ENCODE peak calls at places on chromosome 20, in five cellular contexts. F, P, R, Q and E are unnamed samples.

GRCh38 chr20:5390719-5391118 is 74.0 kb upstream of the PROKR2 start:
- DNase-seq in P (no peak), Q (no peak), R (no peak), F (no peak), E (no peak)

GRCh38 chr20:60935971-60936370 is 316.1 kb upstream of the CDH4 start:
- DNase-seq in R (no peak), Q (no peak), P (no peak), F (no peak), E (no peak)

GRCh38 chr20:1062334-1063015 is 55.9 kb upstream of the PSMF1 start:
- DNase-seq in P (no peak), R (no peak), F (peak; percentile 71), Q (no peak), E (no peak)

GRCh38 chr20:50799890-50800550 is 5.2 kb downstream of the BCAS4 start:
- DNase-seq in P (no peak), F (no peak), Q (no peak), R (no peak), E (no peak)

GRCh38 chr20:9348746-9349145 is 165.6 kb upstream of the LAMP5 start:
- DNase-seq in F (no peak), Q (no peak), P (no peak), R (no peak), E (no peak)

GRCh38 chr20:17442588-17442987 is 88.6 kb downstream of the BFSP1 start:
- DNase-seq in R (no peak), P (no peak), F (no peak), Q (no peak), E (no peak)

GRCh38 chr20:50357783-50358161 is 152.4 kb upstream of the PTPN1 start:
- DNase-seq in R (no peak), Q (no peak), F (no peak), P (no peak), E (no peak)

GRCh38 chr20:46563170-46563847 is 12.9 kb upstream of the OCSTAMP start:
- DNase-seq in Q (no peak), F (no peak), P (no peak), R (no peak), E (no peak)

GRCh38 chr20:43525016-43525415 is 17.5 kb downstream of the L3MBTL1 start:
- DNase-seq in F (no peak), R (no peak), Q (no peak), P (no peak), E (no peak)

GRCh38 chr20:49187330-49188100 is 619 bp downstream of the STAU1 start:
- DNase-seq in F (no peak), Q (no peak), P (peak; percentile 2), R (no peak), E (no peak)

GRCh38 chr20:8399963-8400362 is 267.9 kb downstream of the PLCB1 start:
- DNase-seq in Q (no peak), F (no peak), R (no peak), P (no peak), E (peak; percentile 56)

GRCh38 chr20:33684533-33685327 is 1.5 kb downstream of the E2F1 start:
- DNase-seq in F (no peak), Q (no peak), P (no peak), R (no peak), E (no peak)

GRCh38 chr20:21173496-21174025 is 47.7 kb downstream of the KIZ start:
- DNase-seq in R (no peak), F (no peak), Q (no peak), P (no peak), E (no peak)

GRCh38 chr20:10637062-10637559 is 36.7 kb downstream of the JAG1 start:
- DNase-seq in F (no peak), R (no peak), Q (no peak), P (no peak), E (no peak)

GRCh38 chr20:18750735-18751134 is 62.8 kb upstream of the SCP2D1 start:
- DNase-seq in P (no peak), F (no peak), R (no peak), Q (no peak), E (no peak)

GRCh38 chr20:23205221-23205620 is 119.1 kb upstream of the CD93 start:
- DNase-seq in F (no peak), Q (peak; percentile 20), R (no peak), P (no peak), E (no peak)

GRCh38 chr20:18665135-18665534 is 77.3 kb downstream of the DTD1 start:
- DNase-seq in Q (no peak), P (no peak), F (no peak), R (no peak), E (no peak)

GRCh38 chr20:9518776-9519175 is 4.4 kb downstream of the LAMP5 start:
- DNase-seq in P (no peak), Q (no peak), R (no peak), F (no peak), E (no peak)

GRCh38 chr20:13868331-13868730 is 83.5 kb downstream of the NDUFAF5 start:
- DNase-seq in R (peak; percentile 2), Q (no peak), P (no peak), F (peak; percentile 25), E (no peak)